ENCODE peak calls at places on chromosomes 1 and 21, in six cellular contexts. M is epithelial cell of esophagus, W is PC-3, U is cardiac fibroblast, H is A549, X is ovary. G is an unnamed sample.

GRCh38 chr1:206863266-206863665 is 2.2 kb upstream of the IL20 start:
- DNase-seq in M (peak; percentile 27), W (no peak), U (no peak), H (no peak), X (no peak), G (no peak)

GRCh38 chr1:62435231-62436038 is 1.4 kb upstream of the USP1 start:
- DNase-seq in M (peak; percentile 4), W (no peak), U (no peak), H (no peak), X (peak; percentile 43), G (no peak)

GRCh38 chr1:211551628-211552465 is 27.1 kb downstream of the SLC30A1 start:
- DNase-seq in M (peak; percentile 93), W (peak; percentile 50), U (peak; percentile 89), H (no peak), X (no peak), G (peak; percentile 97)

GRCh38 chr1:9849691-9850441 is 26.1 kb upstream of the CLSTN1 start:
- DNase-seq in M (no peak), W (no peak), U (no peak), H (no peak), X (no peak), G (no peak)

GRCh38 chr1:186440584-186440983 is 20.3 kb downstream of the PDC start:
- DNase-seq in M (peak; percentile 79), W (peak; percentile 51), U (no peak), H (peak; percentile 5), X (no peak), G (peak; percentile 18)

GRCh38 chr1:90831910-90832309 is 114.8 kb upstream of the BARHL2 start:
- DNase-seq in M (no peak), W (no peak), U (no peak), H (no peak), X (no peak), G (no peak)

GRCh38 chr1:234975122-234975940 is 153.3 kb downstream of the TOMM20 start:
- DNase-seq in M (peak; percentile 66), W (peak; percentile 97), U (peak; percentile 96), H (peak; percentile 82), X (no peak), G (peak; percentile 88)

GRCh38 chr1:94418664-94419655 is 771 bp downstream of the ABCD3 start:
- DNase-seq in M (peak; percentile 40), W (peak; percentile 58), U (peak; percentile 47), H (peak; percentile 15), X (no peak), G (peak; percentile 63)

GRCh38 chr1:7749126-7749525 is 22.0 kb upstream of the VAMP3 start:
- DNase-seq in M (no peak), W (no peak), U (no peak), H (no peak), X (no peak), G (no peak)

GRCh38 chr21:45607021-45607921 is 36.3 kb upstream of the PCBP3 start:
- DNase-seq in M (no peak), W (peak; percentile 86), U (peak; percentile 18), H (no peak), X (no peak), G (peak; percentile 80)

GRCh38 chr1:238226805-238227204 is 336.1 kb upstream of the ZP4 start:
- DNase-seq in M (no peak), W (no peak), U (no peak), H (no peak), X (no peak), G (no peak)

GRCh38 chr21:34996304-34997081 is 52.6 kb downstream of the RUNX1 start:
- DNase-seq in M (no peak), W (no peak), U (peak; percentile 83), H (no peak), X (no peak), G (no peak)

GRCh38 chr1:203176273-203176672 is 647 bp upstream of the MYBPH start:
- DNase-seq in M (no peak), W (no peak), U (no peak), H (no peak), X (no peak), G (no peak)

GRCh38 chr1:22916469-22916817 is 56.2 kb downstream of the LACTBL1 start:
- DNase-seq in M (peak; percentile 50), W (no peak), U (no peak), H (no peak), X (no peak), G (peak; percentile 38)

GRCh38 chr1:63027176-63027575 is 243.2 kb downstream of the ATG4C start:
- DNase-seq in M (no peak), W (no peak), U (no peak), H (no peak), X (no peak), G (peak; percentile 19)

GRCh38 chr1:39130297-39130696 is 74.2 kb upstream of the MACF1 start:
- DNase-seq in M (peak; percentile 95), W (peak; percentile 92), U (peak; percentile 82), H (no peak), X (no peak), G (peak; percentile 91)

GRCh38 chr1:39133340-39133684 is 71.2 kb upstream of the MACF1 start:
- DNase-seq in M (no peak), W (no peak), U (no peak), H (no peak), X (no peak), G (no peak)

GRCh38 chr1:39134768-39135333 is 69.6 kb upstream of the MACF1 start:
- DNase-seq in M (no peak), W (no peak), U (no peak), H (no peak), X (no peak), G (no peak)

GRCh38 chr1:39131940-39132339 is 72.6 kb upstream of the MACF1 start:
- DNase-seq in M (no peak), W (no peak), U (no peak), H (no peak), X (no peak), G (no peak)

GRCh38 chr1:39132505-39133339 is 71.8 kb upstream of the MACF1 start:
- DNase-seq in M (peak; percentile 95), W (peak; percentile 94), U (peak; percentile 79), H (peak; percentile 22), X (peak; percentile 44), G (peak; percentile 77)
- TF ChIP-seq CTCF in M (peak; percentile 58), W (peak; percentile 81), U (peak; percentile 42), H (no peak), X (no peak), G (peak; percentile 14)

DNA sequence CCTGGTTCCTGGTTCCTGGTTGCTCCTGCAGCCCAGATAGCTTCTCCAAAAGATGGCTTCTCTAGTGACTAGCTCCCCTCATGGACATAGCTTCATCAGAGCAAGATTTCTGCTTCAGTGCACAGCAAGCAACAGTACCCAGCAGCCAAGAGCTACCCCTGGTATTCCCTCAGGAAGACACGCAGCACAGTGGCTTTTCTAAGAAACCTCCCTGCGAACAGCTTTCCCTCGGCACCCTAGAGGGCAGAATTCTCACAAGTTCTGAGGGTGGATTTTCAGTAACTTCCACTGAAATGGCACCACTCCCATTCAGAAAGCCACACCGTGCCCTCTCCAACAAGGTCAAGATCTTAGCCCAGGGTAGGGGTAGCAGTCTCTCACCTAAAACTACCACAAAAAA is 128.2 kb downstream of the EIF4G3 start:
- DNase-seq in M (no peak), W (no peak), U (no peak), H (no peak), X (no peak), G (no peak)
- TF ChIP-seq CTCF in M (no peak), W (no peak), U (no peak), H (no peak), X (no peak), G (no peak)

DNA sequence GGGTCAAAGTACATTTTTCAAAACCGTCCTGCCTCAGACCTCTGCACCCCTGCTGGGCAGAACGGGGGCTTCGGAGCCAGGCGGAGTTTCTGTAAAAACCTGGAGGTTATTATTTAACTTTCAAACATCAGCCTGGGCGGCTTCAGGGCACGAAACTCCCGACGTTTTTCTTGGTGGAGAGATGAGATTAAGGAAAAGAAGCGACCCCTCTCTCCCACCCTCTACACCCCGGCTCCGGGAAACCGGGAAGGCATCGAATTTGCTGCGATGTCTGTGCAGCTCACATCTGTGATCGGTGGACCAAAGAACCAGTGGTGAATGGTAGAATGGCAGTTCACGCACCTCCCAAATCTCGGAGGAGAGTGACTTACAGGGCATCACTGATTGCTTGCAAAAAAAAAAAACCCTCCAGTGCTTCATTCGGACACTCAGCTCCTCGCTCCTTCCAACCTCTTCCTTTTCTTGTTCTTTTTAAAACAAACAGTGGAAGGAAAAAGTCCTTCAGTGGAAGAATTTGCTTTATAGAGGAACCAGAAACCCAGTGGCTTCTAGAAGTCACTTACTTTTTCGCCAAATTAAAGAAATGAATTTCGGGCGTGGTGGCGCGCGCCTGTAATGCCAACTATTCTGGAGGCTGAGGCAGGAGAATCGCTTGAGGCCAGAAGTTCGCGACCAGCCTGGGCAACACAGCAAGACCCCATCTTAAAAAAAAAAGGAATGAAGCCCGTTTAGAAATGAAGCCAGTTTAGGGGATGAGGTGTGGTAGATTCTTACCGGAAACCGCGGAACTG is 875 bp downstream of the PHACTR4 start:
- DNase-seq in M (peak; percentile 52), W (peak; percentile 55), U (peak; percentile 30), H (peak; percentile 51), X (no peak), G (peak; percentile 45)
- TF ChIP-seq CTCF in M (peak; percentile 25), W (no peak), U (peak; percentile 20), H (no peak), X (peak; percentile 18), G (no peak)

GRCh38 chr1:3618576-3618903 is 6.3 kb upstream of the TPRG1L start:
- DNase-seq in M (no peak), W (no peak), U (no peak), H (no peak), X (no peak), G (no peak)

GRCh38 chr1:3617806-3618345 is 6.6 kb upstream of the MEGF6 start:
- DNase-seq in M (no peak), W (no peak), U (no peak), H (no peak), X (no peak), G (no peak)

GRCh38 chr1:3616861-3617260 is 5.6 kb upstream of the MEGF6 start:
- DNase-seq in M (no peak), W (no peak), U (no peak), H (no peak), X (no peak), G (no peak)

GRCh38 chr1:3620708-3621107 is 4.1 kb upstream of the TPRG1L start:
- DNase-seq in M (no peak), W (no peak), U (no peak), H (no peak), X (no peak), G (no peak)

DNA sequence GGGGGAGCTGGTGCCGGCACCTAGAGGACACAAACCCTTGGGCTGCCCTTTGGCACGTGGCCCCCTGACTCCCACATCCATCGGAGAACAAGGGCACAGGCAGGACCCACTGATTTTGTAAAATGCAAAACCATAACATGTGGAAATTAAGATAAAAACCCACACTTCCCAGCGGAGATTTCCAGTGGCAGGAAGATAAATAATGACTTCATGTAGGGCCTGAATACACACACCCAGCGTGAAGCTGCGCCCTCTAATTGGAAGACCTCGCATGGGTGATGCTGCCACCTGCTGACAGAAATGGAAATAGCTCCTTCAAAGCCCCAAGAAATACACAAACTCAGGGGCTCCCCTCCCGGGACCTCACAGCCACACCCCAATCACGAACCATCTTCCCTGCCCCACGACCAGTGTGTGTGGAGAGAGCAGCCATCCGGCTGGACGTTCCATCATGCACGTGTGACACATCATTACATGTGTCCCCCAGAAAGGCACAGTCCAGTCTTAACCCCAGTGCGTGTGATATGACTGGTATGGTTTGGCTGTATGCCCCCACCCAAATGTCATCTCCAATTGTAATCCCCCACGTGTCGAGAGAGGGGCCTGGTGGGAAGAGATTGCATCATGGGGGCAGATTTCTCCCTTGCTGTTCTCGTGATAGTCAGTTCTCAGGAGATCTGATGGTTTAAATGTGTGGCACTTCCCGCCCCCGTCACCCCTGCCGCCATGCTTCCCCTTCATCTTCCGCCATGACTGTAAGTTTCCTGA is 5.7 kb upstream of the TPRG1L start:
- DNase-seq in M (peak; percentile 75), W (peak; percentile 91), U (peak; percentile 85), H (peak; percentile 72), X (peak; percentile 75), G (peak; percentile 79)
- TF ChIP-seq CTCF in M (peak; percentile 78), W (peak; percentile 95), U (peak; percentile 81), H (peak; percentile 62), X (peak; percentile 85), G (peak; percentile 85)

G was measured in MCF 10A.